ENCODE peak calls at places on chromosomes 4 and X, in six cellular contexts. E is HCT116, L is GM23338, S is K562, Z is endothelial cell of umbilical vein, H is HepG2. N is an unnamed sample.
A peak's percentile ranks its signal among the peaks of the same experiment; 100 is the strongest.

GRCh38 chr4:107500551-107500950 is 219.5 kb downstream of the PAPSS1 start:
- DNase-seq in E (no peak), L (peak; percentile 40), S (no peak), Z (no peak), H (no peak), N (no peak)

GRCh38 chr4:186839122-186840037 is 115.7 kb upstream of the FAT1 start:
- DNase-seq in E (no peak), L (no peak), S (peak; percentile 32), Z (peak; percentile 84), H (no peak), N (no peak)

GRCh38 chr4:2848449-2848848 is 4.8 kb downstream of the ADD1 start:
- DNase-seq in E (no peak), L (no peak), S (no peak), Z (no peak), H (peak; percentile 36), N (no peak)

GRCh38 chr4:24894243-24894642 is 18.6 kb downstream of the CCDC149 start:
- DNase-seq in E (no peak), L (no peak), S (no peak), Z (no peak), H (no peak), N (no peak)

GRCh38 chrX:7028246-7028645 is 119.3 kb upstream of the STS start:
- DNase-seq in E (no peak), L (no peak), S (no peak), Z (no peak), H (no peak), N (no peak)

GRCh38 chr4:48960988-48961635 is 25.0 kb upstream of the CWH43 start:
- DNase-seq in E (no peak), L (no peak), S (no peak), Z (no peak), H (no peak), N (no peak)

GRCh38 chr4:142960867-142961644 is 115.0 kb upstream of the INPP4B start:
- DNase-seq in E (no peak), L (no peak), S (no peak), Z (no peak), H (no peak), N (no peak)

GRCh38 chr4:20192754-20193521 is 58.8 kb upstream of the SLIT2 start:
- DNase-seq in E (no peak), L (no peak), S (no peak), Z (peak; percentile 71), H (no peak), N (no peak)

GRCh38 chr4:105599475-105599874 is 47.1 kb downstream of the ARHGEF38 start:
- DNase-seq in E (no peak), L (no peak), S (no peak), Z (no peak), H (no peak), N (no peak)

GRCh38 chr4:81724925-81725329 is 253.2 kb upstream of the RASGEF1B start:
- DNase-seq in E (no peak), L (no peak), S (peak; percentile 23), Z (no peak), H (peak; percentile 7), N (no peak)

GRCh38 chrX:134622056-134622812 is 36.0 kb downstream of the PLAC1 start:
- DNase-seq in E (peak; percentile 23), L (peak; percentile 47), S (peak; percentile 21), Z (peak; percentile 92), H (no peak), N (peak; percentile 66)

GRCh38 chr4:101277661-101278060 is 69.7 kb downstream of the PPP3CA start:
- DNase-seq in E (no peak), L (no peak), S (no peak), Z (no peak), H (no peak), N (no peak)

GRCh38 chr4:184849184-184849583 is 23.4 kb upstream of the ACSL1 start:
- DNase-seq in E (no peak), L (no peak), S (no peak), Z (no peak), H (no peak), N (no peak)

GRCh38 chr4:123836919-123837605 is 440.5 kb downstream of the SPRY1 start:
- DNase-seq in E (no peak), L (no peak), S (no peak), Z (no peak), H (no peak), N (no peak)

GRCh38 chrX:153981771-153982533 is 9.4 kb downstream of the TMEM187 start:
- DNase-seq in E (no peak), L (no peak), S (no peak), Z (no peak), H (no peak), N (peak; percentile 55)

GRCh38 chr4:55030606-55031005 is 94.8 kb downstream of the KDR start:
- DNase-seq in E (no peak), L (no peak), S (no peak), Z (no peak), H (no peak), N (peak; percentile 12)

GRCh38 chrX:46376246-46376885 is 168.9 kb downstream of the ZNF674 start:
- DNase-seq in E (peak; percentile 56), L (peak; percentile 69), S (no peak), Z (peak; percentile 80), H (peak; percentile 57), N (peak; percentile 45)

GRCh38 chr4:34464196-34464595 is 1780.1 kb downstream of the ARAP2 start:
- DNase-seq in E (no peak), L (no peak), S (no peak), Z (no peak), H (peak; percentile 3), N (no peak)

GRCh38 chr4:150072906-150073714 is 5.1 kb upstream of the DCLK2 start:
- DNase-seq in E (no peak), L (no peak), S (no peak), Z (peak; percentile 34), H (no peak), N (no peak)

DNA sequence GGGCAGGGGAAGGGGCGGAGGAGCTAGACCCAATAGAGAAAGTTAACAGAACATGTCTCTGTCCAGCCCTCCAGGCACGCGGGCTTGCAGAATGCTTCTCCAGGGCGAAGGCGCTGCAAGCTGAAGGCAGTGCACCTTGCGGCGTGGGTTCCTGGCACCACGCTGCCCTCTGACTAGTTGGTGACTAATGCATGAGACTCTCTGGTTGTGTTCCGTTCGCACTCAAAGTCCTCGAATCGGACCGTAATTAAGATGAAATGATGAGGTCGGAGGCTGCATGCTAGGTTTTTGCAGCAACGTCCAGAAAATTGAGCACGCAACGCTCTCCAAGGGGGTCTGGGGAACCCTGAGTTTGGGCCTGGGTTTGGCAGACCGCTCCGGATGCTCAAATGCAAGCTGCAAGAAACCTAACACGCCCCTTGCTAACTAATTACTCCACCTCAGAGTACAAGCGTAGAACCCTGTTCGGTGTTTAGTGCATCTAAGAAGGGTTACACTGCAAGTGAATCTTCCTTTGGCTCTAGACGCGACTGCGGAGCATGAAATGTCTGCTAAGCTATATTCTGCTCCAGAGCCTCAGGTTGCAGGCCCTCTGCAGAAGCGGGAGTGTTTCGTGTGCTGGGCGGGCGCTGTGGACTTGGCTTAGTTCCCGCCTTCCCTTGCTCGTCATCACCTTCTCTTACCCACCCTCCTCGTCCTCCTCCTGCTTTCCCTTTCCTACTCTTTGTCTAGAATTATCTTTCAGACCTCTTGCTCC is 57.1 kb upstream of the NKAP start:
- DNase-seq in E (no peak), L (peak; percentile 35), S (no peak), Z (no peak), H (no peak), N (no peak)
- TF ChIP-seq EZH2 in E (no peak), L (no peak), S (no peak), Z (peak; percentile 46), H (no peak), N (no peak)

DNA sequence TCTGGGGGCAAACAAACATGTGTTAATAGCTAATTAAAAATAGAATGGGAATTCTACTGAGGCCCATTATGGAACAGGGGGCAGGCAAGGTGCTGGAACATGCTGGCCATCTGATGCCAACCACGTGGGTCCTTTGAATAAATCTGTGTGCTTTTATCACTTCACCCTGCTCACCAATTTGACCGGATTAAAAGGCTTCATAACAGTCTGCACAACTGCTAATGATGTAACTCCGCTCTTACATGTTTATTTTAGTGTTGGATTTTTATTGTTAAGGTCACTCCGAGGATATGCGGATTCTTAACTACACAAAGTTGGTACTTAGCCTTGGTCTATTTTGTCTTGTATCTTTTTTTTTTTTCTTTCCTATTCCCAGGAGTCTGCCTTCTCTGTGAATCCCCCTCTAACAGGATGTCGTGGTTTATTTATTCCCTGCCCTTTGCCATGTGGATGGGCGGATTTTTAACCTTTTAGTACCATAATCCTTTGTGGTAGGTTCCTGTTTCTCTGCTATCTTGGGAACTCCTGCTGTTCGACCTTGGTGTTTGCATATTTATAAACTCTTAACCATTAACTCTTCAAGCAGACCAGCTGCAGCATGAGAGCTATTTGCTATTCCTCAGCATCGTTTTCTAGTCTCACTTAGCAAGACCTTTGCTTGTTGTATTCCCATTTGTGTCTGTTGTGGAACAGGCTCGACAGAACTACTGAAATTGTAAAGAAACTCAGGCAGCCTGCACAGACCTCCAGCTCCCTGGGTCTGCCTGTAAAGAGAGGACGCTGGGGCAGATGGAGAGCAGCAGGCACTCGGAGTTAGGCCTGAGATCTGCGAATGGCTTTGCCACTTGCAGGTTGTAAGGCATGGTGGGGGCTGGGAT is 38.0 kb downstream of the TRIM2 start:
- DNase-seq in E (no peak), L (peak; percentile 42), S (no peak), Z (peak; percentile 83), H (peak; percentile 40), N (no peak)
- H3K27ac ChIP-seq in E (no peak overlapping the region), L (peak overlapping the region; percentile 23), S (no peak overlapping the region), Z (no peak overlapping the region), H (no peak overlapping the region), N (peak overlapping the region; percentile 88)

DNA sequence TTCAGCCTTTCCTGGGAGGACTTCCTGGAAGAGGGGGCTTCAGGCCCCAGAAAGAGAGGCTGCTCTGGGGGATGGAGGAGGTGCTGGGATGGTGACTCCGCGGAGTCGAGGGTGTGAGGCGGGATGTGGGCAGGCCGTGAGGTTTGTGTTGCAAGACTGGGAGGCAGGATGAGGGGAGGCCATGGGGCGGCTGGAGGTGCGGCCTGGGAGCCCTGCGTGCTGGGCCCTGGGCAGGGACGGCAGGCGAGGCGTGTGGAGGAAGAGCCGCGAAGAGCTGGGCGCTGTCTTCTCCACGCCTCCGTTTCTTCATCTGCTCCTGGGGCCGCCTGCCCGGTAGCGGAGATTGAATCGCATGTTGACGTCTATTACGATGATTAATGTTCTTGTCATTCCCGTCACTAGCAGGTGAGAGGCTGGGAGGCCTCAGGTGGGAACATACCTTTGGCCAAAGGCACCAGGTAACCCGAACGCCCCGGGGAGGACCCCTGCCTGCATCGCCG is 854 bp upstream of the FGFRL1 start:
- DNase-seq in E (peak; percentile 53), L (peak; percentile 40), S (no peak), Z (peak; percentile 42), H (no peak), N (no peak)
- TF ChIP-seq POLR2AphosphoS5 in E (no peak), L (no peak), S (no peak), Z (no peak), H (no peak), N (no peak)

DNA sequence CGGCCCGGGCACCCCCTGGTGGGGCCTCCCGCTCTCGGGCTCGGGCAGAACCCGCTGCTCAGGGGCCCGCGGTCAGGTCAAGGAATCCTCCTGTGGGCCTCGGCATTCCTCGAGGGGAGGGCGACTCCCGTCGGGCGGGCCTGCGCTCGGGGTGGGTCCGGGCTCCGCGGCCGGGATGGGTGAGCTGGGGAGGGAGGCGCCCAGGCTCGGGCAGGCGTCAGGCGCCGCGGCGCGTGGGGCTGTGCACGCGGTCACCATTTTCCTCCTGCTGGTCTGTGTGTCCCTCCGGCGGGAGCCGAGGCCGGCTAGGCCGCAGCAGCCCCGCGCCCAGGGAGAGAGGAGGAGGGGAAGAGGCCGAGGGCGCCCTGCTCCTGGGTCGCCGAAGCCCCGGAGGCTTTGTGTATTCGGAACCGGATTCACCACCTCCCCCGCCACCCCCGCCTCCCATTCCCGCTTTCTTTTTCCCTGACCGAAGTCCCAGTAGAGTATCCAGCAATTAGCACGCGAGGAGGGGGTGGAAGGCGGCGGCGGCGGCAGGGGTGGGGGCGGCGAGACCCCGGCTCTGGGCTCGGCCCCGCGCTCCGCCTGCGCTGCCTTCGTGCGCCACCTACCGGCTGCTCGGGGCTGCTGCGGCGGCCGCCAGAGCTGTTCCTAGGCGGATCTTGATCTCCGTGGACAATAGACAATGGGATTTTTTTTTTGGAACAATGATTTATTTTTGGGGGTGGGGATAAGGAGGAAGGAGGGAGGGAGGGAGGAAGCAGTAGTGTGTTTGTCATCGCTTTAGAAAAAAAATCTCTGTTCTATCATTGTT is 99.0 kb upstream of the MAML3 start:
- DNase-seq in E (peak; percentile 43), L (peak; percentile 74), S (peak; percentile 81), Z (peak; percentile 93), H (no peak), N (no peak)
- TF ChIP-seq EZH2 in E (no peak), L (no peak), S (no peak), Z (no peak), H (no peak), N (no peak)

N was measured in SK-N-MC.